ENCODE peak calls at places on chromosomes 16 and 17, in nine cellular contexts. T is fibroblast of lung, V is kidney, P is RWPE1, U is neural progenitor cell, H is fibroblast of the aortic adventitia, J is GM12864, K is lower leg skin, B is cardiac muscle cell. N is an unnamed sample.

GRCh38 chr17:32985357-32985756 is 6.3 kb upstream of the SPACA3 start:
- DNase-seq in T (no peak), V (no peak), P (no peak), U (no peak), H (no peak), J (no peak), K (no peak), B (no peak), N (no peak)

GRCh38 chr16:55482056-55482455 is 3.1 kb downstream of the MMP2 start:
- DNase-seq in T (peak), V (no peak), P (no peak), U (no peak), H (peak), J (no peak), K (no peak), B (no peak), N (no peak)

GRCh38 chr17:33575046-33575445 is 282.0 kb upstream of the ASIC2 start:
- DNase-seq in T (no peak), V (no peak), P (no peak), U (no peak), H (no peak), J (no peak), K (no peak), B (no peak), N (no peak)

GRCh38 chr17:4969551-4970231 is 2.1 kb upstream of the SPAG7 start:
- DNase-seq in T (peak), V (peak), P (no peak), U (no peak), H (peak), J (no peak), K (no peak), B (peak), N (no peak)

GRCh38 chr16:89360760-89361435 is 129.5 kb downstream of the ANKRD11 start:
- DNase-seq in T (no peak), V (peak), P (no peak), U (no peak), H (no peak), J (peak), K (no peak), B (no peak), N (no peak)

GRCh38 chr16:17160285-17160854 is 310.4 kb downstream of the XYLT1 start:
- DNase-seq in T (peak), V (no peak), P (no peak), U (peak), H (no peak), J (no peak), K (no peak), B (no peak), N (no peak)

GRCh38 chr16:67157892-67158635 is 1.6 kb downstream of the TRADD start:
- DNase-seq in T (no peak), V (peak), P (no peak), U (no peak), H (no peak), J (no peak), K (no peak), B (no peak), N (no peak)

GRCh38 chr16:23268561-23268960 is 33.5 kb upstream of the SCNN1B start:
- DNase-seq in T (no peak), V (no peak), P (no peak), U (no peak), H (no peak), J (no peak), K (no peak), B (no peak), N (no peak)

GRCh38 chr16:55443855-55444254 is 35.1 kb upstream of the MMP2 start:
- DNase-seq in T (no peak), V (no peak), P (no peak), U (no peak), H (no peak), J (no peak), K (no peak), B (no peak), N (no peak)

GRCh38 chr16:85735225-85735722 is 15.6 kb downstream of the C16orf74 start:
- DNase-seq in T (no peak), V (no peak), P (no peak), U (no peak), H (no peak), J (peak), K (no peak), B (no peak), N (no peak)

GRCh38 chr17:75737133-75737962 is 16.1 kb downstream of the ITGB4 start:
- DNase-seq in T (no peak), V (no peak), P (no peak), U (no peak), H (no peak), J (no peak), K (no peak), B (no peak), N (no peak)

GRCh38 chr16:75860654-75861053 is 134.4 kb upstream of the CPHXL start:
- DNase-seq in T (peak), V (peak), P (no peak), U (peak), H (no peak), J (no peak), K (no peak), B (no peak), N (no peak)

GRCh38 chr17:79956853-79957252 is 78.8 kb downstream of the TBC1D16 start:
- DNase-seq in T (no peak), V (peak), P (no peak), U (no peak), H (no peak), J (no peak), K (peak), B (no peak), N (no peak)

GRCh38 chr17:50363217-50364060 is 9.5 kb downstream of the MRPL27 start:
- DNase-seq in T (peak), V (no peak), P (no peak), U (peak), H (peak), J (no peak), K (peak), B (peak), N (no peak)

GRCh38 chr17:31802502-31802901 is 56.5 kb downstream of the COPRS start:
- DNase-seq in T (no peak), V (no peak), P (no peak), U (no peak), H (no peak), J (no peak), K (no peak), B (no peak), N (no peak)

GRCh38 chr16:2171601-2172178 is 16.1 kb downstream of the TRAF7 start:
- DNase-seq in T (no peak), V (no peak), P (no peak), U (no peak), H (no peak), J (no peak), K (no peak), B (no peak), N (no peak)

GRCh38 chr17:12730931-12731521 is 58.3 kb upstream of the ARHGAP44 start:
- DNase-seq in T (peak), V (peak), P (no peak), U (peak), H (peak), J (no peak), K (no peak), B (peak), N (no peak)

GRCh38 chr17:3557768-3558583 is at the start of gene TRPV3:
- DNase-seq in T (peak), V (peak), P (peak), U (no peak), H (peak), J (peak), K (peak), B (peak), N (no peak)

GRCh38 chr16:53789159-53789558 is 85.2 kb downstream of the FTO start:
- DNase-seq in T (peak), V (no peak), P (no peak), U (no peak), H (peak), J (no peak), K (no peak), B (peak), N (no peak)

GRCh38 chr17:65677932-65678331 is 116.5 kb upstream of the AXIN2 start:
- DNase-seq in T (peak), V (no peak), P (peak), U (no peak), H (no peak), J (no peak), K (no peak), B (no peak), N (no peak)

GRCh38 chr17:6555331-6556120 is 829 bp downstream of the PITPNM3 start:
- DNase-seq in T (peak), V (no peak), P (peak), U (peak), H (peak), J (no peak), K (no peak), B (peak), N (no peak)

GRCh38 chr17:19747829-19748806 is at the start of gene ALDH3A1:
- DNase-seq in T (no peak), V (no peak), P (peak), U (peak), H (no peak), J (no peak), K (no peak), B (no peak), N (no peak)

GRCh38 chr17:68060336-68060735 is 24.8 kb downstream of the KPNA2 start:
- DNase-seq in T (no peak), V (no peak), P (no peak), U (no peak), H (no peak), J (no peak), K (peak), B (no peak), N (no peak)

GRCh38 chr16:85202051-85202601 is 89.9 kb upstream of the CIBAR2 start:
- DNase-seq in T (no peak), V (no peak), P (no peak), U (peak), H (no peak), J (no peak), K (no peak), B (no peak), N (no peak)

DNA sequence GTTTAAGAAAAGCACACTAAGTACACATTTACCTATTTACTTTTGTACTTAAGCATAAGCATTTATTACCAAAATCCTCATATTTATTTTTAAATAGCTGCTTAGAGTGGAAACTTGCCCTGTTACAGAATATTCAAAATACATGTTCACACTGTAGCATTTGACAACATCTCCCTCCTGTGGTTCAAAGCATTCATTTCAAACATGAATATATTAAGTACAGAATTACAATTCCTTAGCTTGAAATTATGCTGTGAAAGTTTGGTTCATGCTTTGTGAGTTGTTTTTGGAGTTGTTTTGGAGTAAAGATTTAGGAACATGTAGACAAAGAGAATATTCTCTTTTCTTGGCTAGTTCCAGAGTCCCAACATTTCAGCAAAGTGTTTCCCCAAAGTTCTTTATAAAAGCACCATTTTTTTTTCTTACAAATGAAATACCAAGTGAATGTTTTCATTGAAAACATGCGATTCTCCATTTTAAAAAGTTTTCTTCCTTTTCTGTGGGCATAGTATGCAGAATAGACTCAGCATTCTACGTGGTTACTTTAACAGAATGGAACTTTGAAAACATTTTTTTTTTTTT is 33.2 kb downstream of the TUBD1 start:
- DNase-seq in T (peak), V (no peak), P (no peak), U (no peak), H (peak), J (no peak), K (no peak), B (peak), N (no peak)
- TF ChIP-seq CTCF in T (peak), V (peak), P (peak), U (no peak), H (peak), J (peak), K (no peak), B (peak), N (peak)

DNA sequence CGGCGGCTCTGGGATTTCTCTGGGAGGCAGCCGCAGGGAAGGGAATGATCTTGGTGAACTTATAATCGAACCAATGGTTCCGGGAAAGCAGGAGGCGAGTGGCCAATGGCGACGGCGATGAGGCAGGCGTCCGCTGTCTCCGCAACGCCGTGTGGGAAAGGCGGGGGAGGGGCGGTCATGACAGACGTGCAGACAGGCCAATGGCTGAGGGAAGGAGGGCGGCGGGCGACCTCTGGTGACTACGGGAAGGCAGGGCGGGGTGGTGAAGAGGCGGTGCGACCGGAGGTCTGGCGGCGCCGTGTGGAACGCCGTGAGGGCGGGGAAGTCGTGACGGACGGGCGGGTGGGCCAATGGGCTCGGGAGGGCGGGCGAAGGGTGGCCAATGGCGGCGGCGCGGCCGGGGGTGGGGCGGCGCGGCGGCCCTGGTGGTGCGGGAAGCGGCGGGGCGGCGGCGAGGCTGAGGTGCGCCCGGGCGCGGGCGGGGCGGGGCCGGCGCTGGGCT is at the start of gene RAB40C:
- DNase-seq in T (peak), V (peak), P (peak), U (peak), H (peak), J (peak), K (peak), B (peak), N (peak)
- TF ChIP-seq CTCF in T (no peak), V (peak), P (no peak), U (peak), H (no peak), J (no peak), K (no peak), B (no peak), N (no peak)

DNA sequence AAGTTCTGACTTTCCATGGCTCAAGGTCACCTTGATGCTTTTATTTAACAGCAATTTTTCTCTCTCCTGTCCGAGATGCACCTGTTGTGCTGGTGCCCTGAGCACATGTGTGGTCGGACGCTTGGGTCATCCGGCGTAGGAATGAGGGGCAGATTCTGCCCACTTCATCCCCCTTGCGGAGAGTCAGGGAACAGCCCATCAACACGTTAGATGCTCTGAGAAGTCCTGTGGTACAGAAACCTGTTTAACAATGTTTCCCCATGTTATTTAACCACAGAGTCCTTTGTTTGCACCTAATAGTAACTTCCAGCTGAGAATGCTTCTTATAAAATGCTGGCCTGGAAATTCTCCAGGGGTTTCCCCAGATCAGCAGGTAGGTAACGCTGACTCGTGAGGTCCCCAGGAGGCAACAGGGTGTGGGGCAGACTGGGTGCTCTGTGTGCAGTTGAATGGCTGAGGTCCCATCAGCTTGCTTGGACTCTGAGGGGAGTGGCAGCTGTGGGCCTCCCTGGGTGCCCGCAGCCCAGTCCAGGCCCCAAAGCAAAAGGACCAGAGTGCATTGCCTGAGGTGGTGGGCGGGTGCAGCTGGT is 17.8 kb downstream of the DOC2B start:
- DNase-seq in T (no peak), V (no peak), P (peak), U (peak), H (no peak), J (no peak), K (no peak), B (no peak), N (no peak)
- TF ChIP-seq CTCF in T (peak), V (no peak), P (peak), U (peak), H (peak), J (no peak), K (no peak), B (peak), N (peak)

GRCh38 chr17:1168537-1169234 is 11.1 kb downstream of the ABR start:
- DNase-seq in T (no peak), V (no peak), P (no peak), U (no peak), H (no peak), J (no peak), K (no peak), B (no peak), N (no peak)

GRCh38 chr17:1169913-1170312 is 9.9 kb downstream of the ABR start:
- DNase-seq in T (no peak), V (no peak), P (no peak), U (no peak), H (no peak), J (no peak), K (no peak), B (no peak), N (no peak)

GRCh38 chr17:1171953-1172352 is 7.8 kb downstream of the ABR start:
- DNase-seq in T (no peak), V (no peak), P (no peak), U (no peak), H (no peak), J (no peak), K (no peak), B (no peak), N (no peak)

GRCh38 chr17:1169471-1169908 is 10.3 kb downstream of the ABR start:
- DNase-seq in T (no peak), V (no peak), P (no peak), U (no peak), H (no peak), J (no peak), K (no peak), B (no peak), N (no peak)

DNA sequence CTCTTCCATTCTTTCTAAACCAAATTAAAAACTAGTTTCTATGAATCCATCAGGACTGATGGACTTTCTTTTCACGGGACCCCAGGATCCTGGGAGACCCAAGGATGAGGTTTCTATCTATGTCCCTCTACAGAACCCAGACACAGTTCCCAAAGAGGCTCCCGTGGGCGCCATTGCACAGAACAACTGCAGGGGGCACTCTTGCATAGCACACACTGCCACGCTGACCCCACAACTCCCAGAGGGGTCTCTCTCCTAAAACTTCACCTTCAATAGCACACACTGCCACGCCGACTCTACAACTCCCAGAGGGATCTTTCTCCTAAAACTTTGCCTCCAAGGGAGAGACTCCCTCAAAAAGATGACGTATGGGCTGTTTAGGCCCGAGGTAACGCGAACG is 9.0 kb downstream of the ABR start:
- DNase-seq in T (no peak), V (no peak), P (no peak), U (no peak), H (no peak), J (no peak), K (no peak), B (no peak), N (no peak)
- TF ChIP-seq CTCF in T (no peak), V (no peak), P (no peak), U (peak), H (no peak), J (peak), K (no peak), B (peak), N (peak)

GRCh38 chr17:16104189-16104588 is 104.6 kb downstream of the TTC19 start:
- DNase-seq in T (no peak), V (no peak), P (no peak), U (no peak), H (no peak), J (no peak), K (no peak), B (no peak), N (no peak)

GRCh38 chr17:16106161-16106891 is 106.7 kb downstream of the TTC19 start:
- DNase-seq in T (peak), V (no peak), P (no peak), U (no peak), H (peak), J (no peak), K (no peak), B (peak), N (no peak)

GRCh38 chr17:16101440-16101839 is 101.8 kb downstream of the TTC19 start:
- DNase-seq in T (no peak), V (no peak), P (no peak), U (no peak), H (no peak), J (no peak), K (no peak), B (no peak), N (no peak)

DNA sequence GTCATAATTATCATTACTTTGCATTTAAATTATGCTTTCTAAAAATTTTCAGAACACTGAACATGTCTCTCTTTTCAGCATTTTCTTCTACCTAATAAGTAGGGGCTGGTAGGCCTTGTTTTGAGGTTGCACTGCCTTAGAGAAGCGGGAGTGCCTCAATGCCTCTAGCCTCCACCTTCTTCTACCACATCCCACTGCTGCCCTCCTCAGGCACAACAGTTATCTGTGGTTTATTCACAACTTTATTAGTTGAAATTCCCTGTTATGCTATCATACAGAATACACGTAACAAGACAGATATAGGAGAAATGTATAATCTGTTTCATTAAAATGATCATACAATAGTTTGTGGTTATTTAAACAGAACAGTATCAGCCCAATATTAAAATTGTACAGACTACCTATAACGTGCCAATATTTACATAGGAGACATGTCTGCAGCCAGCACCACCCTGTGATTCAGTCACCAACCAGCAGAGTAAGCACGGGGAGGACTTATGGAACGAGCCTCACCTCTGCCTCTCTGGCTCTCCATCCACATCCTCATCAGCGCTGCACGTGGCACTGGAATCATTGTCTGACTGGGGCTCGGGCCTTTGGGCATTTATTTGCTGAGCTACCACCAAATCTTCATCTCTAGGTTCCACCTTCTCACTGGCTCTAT is 101.2 kb downstream of the TTC19 start:
- DNase-seq in T (peak), V (no peak), P (no peak), U (no peak), H (peak), J (no peak), K (no peak), B (peak), N (no peak)
- TF ChIP-seq CTCF in T (no peak), V (no peak), P (no peak), U (no peak), H (no peak), J (no peak), K (no peak), B (peak), N (no peak)